ENCODE peak calls at places on chromosomes 3 and 15, in seven cellular contexts. D, E, V, C, K, P and F are unnamed samples.

GRCh38 chr3:189137416-189137815 is 34.4 kb upstream of the TPRG1 start:
- DNase-seq in P (no peak), K (no peak), D (no peak), E (no peak), V (no peak), C (no peak), F (no peak)

GRCh38 chr15:45121706-45122417 is 7.7 kb downstream of the DUOXA2 start:
- DNase-seq in E (no peak), D (peak; percentile 50), K (no peak), P (peak; percentile 56), C (no peak), V (no peak), F (no peak)

GRCh38 chr3:124780356-124780755 is 50.1 kb downstream of the UMPS start:
- DNase-seq in V (no peak), C (no peak), K (no peak), E (no peak), P (no peak), D (peak; percentile 36), F (peak; percentile 94)

GRCh38 chr15:43911235-43911661 is 84.4 kb downstream of the WDR76 start:
- DNase-seq in D (no peak), C (no peak), V (no peak), P (no peak), K (no peak), E (no peak), F (no peak)

GRCh38 chr15:56074866-56075265 is 81.5 kb upstream of the NEDD4 start:
- DNase-seq in E (no peak), K (no peak), P (no peak), V (no peak), D (no peak), C (no peak), F (no peak)

GRCh38 chr3:125356140-125357026 is 18.7 kb downstream of the ZNF148 start:
- DNase-seq in C (no peak), K (no peak), D (no peak), V (no peak), E (no peak), P (no peak), F (no peak)

GRCh38 chr3:122533931-122534334 is 19.2 kb upstream of the KPNA1 start:
- DNase-seq in E (no peak), K (no peak), P (no peak), D (peak; percentile 81), C (peak; percentile 21), V (peak; percentile 10), F (no peak)

GRCh38 chr3:103968751-103969150 is 1398.0 kb upstream of the ALCAM start:
- DNase-seq in V (no peak), K (no peak), E (no peak), D (peak; percentile 3), P (no peak), C (no peak), F (no peak)

GRCh38 chr3:142962520-142963265 is 781 bp downstream of the PAQR9 start:
- DNase-seq in K (no peak), V (no peak), E (peak; percentile 64), C (no peak), P (no peak), D (no peak), F (no peak)

GRCh38 chr3:28699283-28699682 is 350.7 kb upstream of the AZI2 start:
- DNase-seq in D (no peak), P (no peak), E (no peak), K (no peak), C (no peak), V (no peak), F (no peak)

GRCh38 chr15:98648654-98649537 is 557 bp downstream of the IGF1R start:
- DNase-seq in E (peak; percentile 84), K (peak; percentile 71), V (no peak), P (no peak), D (no peak), C (peak; percentile 24), F (no peak)

GRCh38 chr3:33277193-33277882 is at the start of gene FBXL2:
- DNase-seq in K (peak; percentile 63), D (peak; percentile 88), E (peak; percentile 94), C (peak; percentile 5), P (peak; percentile 75), V (peak; percentile 3), F (peak; percentile 95)